ENCODE peak calls at places on chromosomes 16 and 17, in eight cellular contexts. A, M, W, D, X, G, J and K are unnamed samples.

GRCh38 chr17:38460716-38461650 is 32.7 kb downstream of the ARHGAP23 start:
- DNase-seq in M (no peak), X (no peak), W (no peak), G (no peak), J (no peak), D (no peak), A (no peak), K (no peak)

GRCh38 chr16:66541388-66542360 is 8.2 kb downstream of the TK2 start:
- DNase-seq in D (no peak), J (no peak), G (no peak), X (no peak), A (no peak), M (no peak), W (no peak), K (no peak)

GRCh38 chr16:48370234-48370633 is 15.0 kb downstream of the SIAH1 start:
- DNase-seq in M (no peak), A (no peak), G (no peak), X (no peak), W (no peak), J (no peak), D (no peak), K (no peak)

GRCh38 chr17:39605492-39606433 is 2.0 kb downstream of the NEUROD2 start:
- DNase-seq in D (no peak), X (no peak), J (no peak), W (no peak), A (no peak), M (no peak), G (no peak), K (no peak)

GRCh38 chr16:15643453-15644305 is 725 bp upstream of the MARF1 start:
- DNase-seq in J (no peak), A (no peak), X (peak), G (peak), W (no peak), M (peak), D (no peak), K (no peak)

GRCh38 chr16:85699628-85700027 is 10.9 kb upstream of the GINS2 start:
- DNase-seq in A (no peak), D (no peak), M (no peak), G (no peak), J (peak), X (no peak), W (no peak), K (no peak)

GRCh38 chr16:57091990-57092785 is at the start of gene CPNE2:
- DNase-seq in D (no peak), M (peak), G (peak), X (no peak), J (no peak), W (peak), A (peak), K (no peak)

GRCh38 chr17:41530062-41531048 is 2.2 kb upstream of the KRT19 start:
- DNase-seq in J (peak), X (peak), M (no peak), G (no peak), W (peak), D (no peak), A (no peak), K (no peak)

GRCh38 chr17:73770849-73771229 is 126.6 kb upstream of the SDK2 start:
- DNase-seq in D (no peak), A (no peak), X (no peak), W (no peak), M (no peak), G (no peak), J (no peak), K (no peak)

GRCh38 chr17:72176902-72177660 is 56.3 kb downstream of the SOX9 start:
- DNase-seq in M (no peak), W (no peak), A (no peak), G (no peak), X (no peak), D (no peak), J (no peak), K (no peak)

GRCh38 chr17:58786586-58787295 is 31.1 kb downstream of the PPM1E start:
- DNase-seq in G (no peak), X (peak), W (no peak), A (no peak), D (no peak), J (peak), M (no peak), K (no peak)

GRCh38 chr16:56577300-56577625 is 12.1 kb upstream of the MT3 start:
- DNase-seq in W (no peak), D (no peak), X (no peak), G (no peak), M (no peak), J (no peak), A (no peak), K (no peak)

GRCh38 chr16:70529051-70529777 is 5.6 kb downstream of the SF3B3 start:
- DNase-seq in G (no peak), X (peak), J (peak), D (no peak), W (no peak), M (peak), A (no peak), K (no peak)

GRCh38 chr16:68987734-68988457 is 117.6 kb upstream of the HAS3 start:
- DNase-seq in A (no peak), M (no peak), D (no peak), J (no peak), G (no peak), X (no peak), W (no peak), K (no peak)

GRCh38 chr17:7855643-7856080 is 796 bp downstream of the TMEM88 start:
- DNase-seq in A (no peak), W (peak), G (no peak), D (no peak), J (no peak), X (no peak), M (no peak), K (no peak)

GRCh38 chr17:51103050-51103449 is 17.6 kb downstream of the SPAG9 start:
- DNase-seq in D (no peak), M (no peak), J (no peak), X (no peak), A (no peak), G (no peak), W (no peak), K (no peak)

GRCh38 chr17:28008526-28008925 is 34.0 kb upstream of the NLK start:
- DNase-seq in D (no peak), J (no peak), X (peak), G (no peak), M (no peak), W (peak), A (no peak), K (peak)

GRCh38 chr17:9886141-9886930 is 18.7 kb downstream of the RCVRN start:
- DNase-seq in W (no peak), M (peak), J (no peak), D (no peak), G (no peak), X (no peak), A (no peak), K (no peak)

GRCh38 chr16:12000032-12000431 is 23.5 kb downstream of the SNX29 start:
- DNase-seq in J (no peak), M (no peak), A (no peak), W (no peak), D (no peak), G (no peak), X (no peak), K (no peak)

GRCh38 chr17:35748979-35749378 is 4.1 kb downstream of the GAS2L2 start:
- DNase-seq in J (no peak), W (no peak), X (no peak), D (no peak), A (no peak), M (no peak), G (no peak), K (no peak)

GRCh38 chr17:27743288-27743885 is 56.9 kb downstream of the NOS2 start:
- DNase-seq in A (no peak), M (no peak), D (no peak), W (peak), G (no peak), J (no peak), X (no peak), K (no peak)

GRCh38 chr17:78128616-78129384 is at the start of gene TMC6:
- DNase-seq in J (no peak), X (peak), G (peak), A (no peak), W (peak), M (peak), D (no peak), K (no peak)

GRCh38 chr17:28992202-28992601 is 13.6 kb downstream of the SEZ6 start:
- DNase-seq in A (no peak), J (no peak), M (no peak), D (no peak), G (no peak), X (no peak), W (no peak), K (no peak)

GRCh38 chr16:396199-396598 is 800 bp upstream of the NME4 start:
- DNase-seq in X (no peak), W (no peak), G (no peak), D (no peak), J (no peak), M (no peak), A (no peak), K (no peak)

GRCh38 chr16:3012246-3012645 is 477 bp upstream of the CLDN9 start:
- DNase-seq in M (no peak), J (no peak), X (no peak), G (no peak), W (no peak), A (no peak), D (no peak), K (no peak)

GRCh38 chr16:67562918-67563707 is 787 bp downstream of the CTCF start:
- DNase-seq in G (peak), X (no peak), D (peak), A (peak), J (no peak), M (peak), W (peak), K (no peak)

GRCh38 chr17:41917957-41918391 is 777 bp downstream of the ACLY start:
- DNase-seq in A (peak), M (no peak), X (no peak), D (peak), W (no peak), J (no peak), G (peak), K (no peak)

GRCh38 chr16:89863741-89864391 is 9.5 kb upstream of the TCF25 start:
- DNase-seq in D (no peak), G (no peak), X (no peak), A (no peak), J (no peak), M (peak), W (no peak), K (no peak)

GRCh38 chr16:11253009-11253994 is 2.7 kb downstream of the SOCS1 start:
- DNase-seq in W (no peak), G (peak), M (no peak), A (no peak), D (no peak), X (no peak), J (no peak), K (no peak)

GRCh38 chr17:63421681-63422645 is 24.1 kb downstream of the CYB561 start:
- DNase-seq in W (peak), X (no peak), J (no peak), A (no peak), D (no peak), M (no peak), G (no peak), K (no peak)

GRCh38 chr17:38591759-38592241 is 14.0 kb downstream of the SRCIN1 start:
- DNase-seq in M (no peak), W (peak), X (peak), D (no peak), A (no peak), J (no peak), G (no peak), K (no peak)